ENCODE peak calls at places on chromosome 1, in six cellular contexts. A is RWPE1, O is breast epithelium, W is right cardiac atrium, Q is tibial artery, U is A549. T is an unnamed sample.

GRCh38 chr1:223109581-223110026 is 33.4 kb downstream of the TLR5 start:
- DNase-seq in W (no peak), Q (peak), O (no peak), A (no peak), U (no peak), T (no peak)

GRCh38 chr1:15848143-15848928 is 829 bp downstream of the SPEN start:
- DNase-seq in Q (peak), U (no peak), O (no peak), A (no peak), W (peak), T (no peak)

GRCh38 chr1:88763649-88764406 is 79.8 kb downstream of the PKN2 start:
- DNase-seq in O (no peak), W (no peak), A (no peak), Q (no peak), U (no peak), T (peak)

GRCh38 chr1:244730934-244731434 is 78.1 kb downstream of the DESI2 start:
- DNase-seq in A (no peak), W (no peak), Q (no peak), U (no peak), O (no peak), T (no peak)

GRCh38 chr1:12204140-12204539 is 25.7 kb upstream of the VPS13D start:
- DNase-seq in O (no peak), U (no peak), W (no peak), Q (no peak), A (no peak), T (no peak)

GRCh38 chr1:40014812-40015594 is 25.5 kb upstream of the CAP1 start:
- DNase-seq in Q (no peak), U (peak), W (no peak), A (peak), O (no peak), T (peak)

GRCh38 chr1:52139817-52140540 is 1.9 kb upstream of the ZFYVE9 start:
- DNase-seq in A (peak), Q (no peak), U (no peak), O (no peak), W (no peak), T (peak)

GRCh38 chr1:112454316-112454715 is 54.4 kb upstream of the WNT2B start:
- DNase-seq in O (no peak), Q (no peak), W (no peak), A (no peak), U (no peak), T (no peak)

GRCh38 chr1:8084913-8085312 is 58.8 kb upstream of the ERRFI1 start:
- DNase-seq in Q (no peak), A (no peak), U (no peak), O (no peak), W (no peak), T (no peak)

GRCh38 chr1:72105201-72105600 is 177.1 kb downstream of the NEGR1 start:
- DNase-seq in U (no peak), Q (no peak), O (no peak), W (no peak), A (no peak), T (no peak)

GRCh38 chr1:19488136-19488535 is 2.8 kb upstream of the CAPZB start:
- DNase-seq in A (no peak), U (no peak), W (no peak), Q (no peak), O (no peak), T (no peak)

GRCh38 chr1:230186003-230186863 is 119.2 kb downstream of the GALNT2 start:
- DNase-seq in A (peak), U (peak), Q (no peak), W (no peak), O (peak), T (peak)

GRCh38 chr1:36822648-36823047 is 211.7 kb downstream of the GRIK3 start:
- DNase-seq in A (no peak), O (no peak), Q (no peak), U (no peak), W (no peak), T (no peak)

GRCh38 chr1:156711011-156711817 is 5.8 kb upstream of the CRABP2 start:
- DNase-seq in U (no peak), W (no peak), O (no peak), A (no peak), Q (no peak), T (no peak)

GRCh38 chr1:44717653-44718052 is 13.3 kb downstream of the RNU5D-1 start:
- DNase-seq in O (no peak), A (no peak), W (no peak), U (no peak), Q (no peak), T (no peak)

GRCh38 chr1:32540589-32540988 is 1.4 kb downstream of the ZBTB8A start:
- DNase-seq in W (no peak), O (no peak), A (no peak), U (no peak), Q (peak), T (no peak)

GRCh38 chr1:54461731-54462596 is 55.8 kb upstream of the SSBP3 start:
- DNase-seq in W (no peak), U (no peak), O (no peak), Q (no peak), A (no peak), T (no peak)

GRCh38 chr1:214364335-214364734 is 83.4 kb downstream of the SMYD2 start:
- DNase-seq in A (no peak), Q (peak), O (no peak), U (no peak), W (peak), T (no peak)

GRCh38 chr1:29686012-29686930 is 449.9 kb downstream of the PTPRU start:
- DNase-seq in W (no peak), U (no peak), A (peak), O (no peak), Q (peak), T (peak)

GRCh38 chr1:12314328-12314903 is 84.6 kb downstream of the VPS13D start:
- DNase-seq in U (peak), Q (no peak), O (no peak), A (peak), W (no peak), T (peak)

GRCh38 chr1:91098299-91098901 is 76.6 kb upstream of the ZNF644 start:
- DNase-seq in U (no peak), O (no peak), Q (no peak), A (no peak), W (no peak), T (peak)

GRCh38 chr1:940121-941026 is 16.7 kb downstream of the SAMD11 start:
- DNase-seq in O (no peak), W (peak), Q (peak), A (peak), U (no peak), T (peak)

GRCh38 chr1:235415008-235415904 is 48.0 kb downstream of the TBCE start:
- DNase-seq in Q (peak), U (peak), A (peak), W (peak), O (peak), T (peak)

GRCh38 chr1:23224721-23225648 is 7.7 kb upstream of the HTR1D start:
- DNase-seq in O (no peak), U (no peak), W (peak), A (peak), Q (no peak), T (no peak)

GRCh38 chr1:206797534-206798383 is 25.5 kb upstream of the IL10 start:
- DNase-seq in W (peak), U (peak), O (no peak), A (no peak), Q (no peak), T (peak)

GRCh38 chr1:220565670-220566069 is 37.7 kb downstream of the MARK1 start:
- DNase-seq in U (no peak), W (no peak), O (no peak), Q (no peak), A (no peak), T (no peak)

GRCh38 chr1:101431956-101432510 is 195.2 kb downstream of the S1PR1 start:
- DNase-seq in O (no peak), W (no peak), Q (no peak), A (no peak), U (no peak), T (no peak)

GRCh38 chr1:6248798-6249731 is 5.1 kb downstream of the HES3 start:
- DNase-seq in A (no peak), U (no peak), O (no peak), W (peak), Q (no peak), T (no peak)

GRCh38 chr1:227937031-227937430 is 10.7 kb downstream of the WNT9A start:
- DNase-seq in Q (peak), A (no peak), W (peak), U (no peak), O (no peak), T (peak)

GRCh38 chr1:227938276-227938675 is 9.5 kb downstream of the WNT9A start:
- DNase-seq in U (no peak), O (no peak), Q (peak), W (peak), A (no peak), T (no peak)

GRCh38 chr1:227934476-227935313 is 13.0 kb downstream of the WNT9A start:
- DNase-seq in O (no peak), U (peak), W (peak), Q (peak), A (peak), T (peak)

GRCh38 chr1:227937531-227938145 is 10.1 kb downstream of the WNT9A start:
- DNase-seq in Q (peak), A (no peak), U (no peak), W (peak), O (no peak), T (no peak)

DNA sequence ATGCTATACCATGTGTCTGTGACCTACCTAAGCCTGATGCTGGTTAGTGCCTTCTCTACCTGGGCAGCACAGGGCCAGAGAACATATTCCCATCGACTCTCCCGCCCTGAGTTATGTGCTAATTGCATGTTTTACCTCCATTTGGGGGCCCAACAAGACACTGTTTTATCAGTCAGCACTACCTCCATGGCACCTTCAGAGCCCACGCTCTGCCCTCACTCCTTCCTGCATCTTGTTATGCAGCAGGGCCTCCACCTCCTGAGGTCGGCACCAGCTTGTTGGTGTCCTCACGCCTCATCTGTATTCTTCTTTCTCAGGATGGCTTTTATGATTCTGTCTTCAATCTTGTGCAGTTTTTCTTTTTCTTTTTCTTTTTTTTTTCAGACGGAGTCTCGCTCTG is 11.9 kb downstream of the WNT9A start:
- DNase-seq in A (no peak), Q (peak), U (no peak), W (no peak), O (no peak), T (no peak)
- H3K27ac ChIP-seq in A (peak), Q (no peak), U (no peak), W (no peak), O (no peak), T (peak)

GRCh38 chr1:48753293-48753692 is 23.4 kb downstream of the BEND5 start:
- DNase-seq in O (no peak), A (no peak), Q (no peak), W (no peak), U (no peak), T (no peak)
- H3K27ac ChIP-seq in O (no peak), A (no peak), Q (no peak), W (no peak), U (no peak), T (no peak)

DNA sequence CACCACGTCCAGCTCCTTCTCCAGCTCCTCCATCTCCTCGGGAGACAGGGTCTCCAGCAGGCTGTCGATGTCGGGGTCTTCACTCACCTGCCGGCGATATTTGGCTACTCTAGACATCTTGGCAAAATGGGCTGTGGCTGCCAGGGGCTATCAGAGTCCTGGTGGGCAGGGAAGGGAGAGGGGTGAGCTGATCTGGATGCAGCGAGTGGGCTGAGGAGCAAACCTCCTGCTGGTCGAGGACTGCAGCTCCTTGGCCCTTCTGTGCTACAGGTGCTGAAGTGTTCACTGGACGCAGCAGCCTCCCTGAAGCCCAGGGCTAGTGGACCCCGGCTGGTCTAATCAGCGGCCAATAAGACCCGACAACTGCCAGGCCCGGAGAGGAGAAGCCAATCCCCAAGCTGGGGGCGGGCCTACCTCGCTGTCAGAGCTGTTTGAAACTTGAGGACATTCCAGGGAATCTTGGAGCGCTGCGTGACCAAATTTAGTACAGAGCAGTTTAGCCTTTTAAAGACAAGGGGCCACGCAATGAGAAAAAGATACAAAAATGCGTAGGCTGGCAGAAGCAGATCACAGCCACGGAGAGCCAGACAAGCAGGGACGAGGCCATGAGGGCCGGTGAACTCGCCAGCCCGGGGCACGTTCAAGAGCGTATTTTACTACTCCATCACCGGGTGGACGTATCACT is at the start of gene LMOD1:
- DNase-seq in W (peak), Q (peak), U (no peak), A (no peak), O (peak), T (peak)
- H3K27ac ChIP-seq in W (peak), Q (peak), U (no peak), A (no peak), O (peak), T (no peak)

GRCh38 chr1:160296036-160296435 is 11.1 kb upstream of the PEX19 start:
- DNase-seq in Q (no peak), A (no peak), O (no peak), W (no peak), U (no peak), T (no peak)
- H3K27ac ChIP-seq in Q (no peak), A (no peak), O (no peak), W (no peak), U (no peak), T (no peak)

GRCh38 chr1:178541829-178542553 is 29.1 kb downstream of the TEX35 start:
- DNase-seq in A (no peak), W (peak), O (no peak), Q (peak), U (peak), T (peak)
- H3K27ac ChIP-seq in A (peak), W (peak), O (peak), Q (peak), U (peak), T (peak)